ENCODE peak calls at places on chromosomes 3 and 15, in ten cellular contexts. Y is AG04450, F is PC-3, Z is astrocyte, D is foreskin fibroblast, M is fibroblast of mammary gland, E is neural progenitor cell, T is sigmoid colon, X is heart right ventricle, G is Peyer's patch. A is an unnamed sample.

GRCh38 chr15:36040173-36040572 is 494.2 kb upstream of the DPH6 start:
- DNase-seq in Y (no peak), F (no peak), Z (no peak), D (no peak), M (no peak), E (no peak), T (no peak), X (no peak), G (no peak), A (no peak)

GRCh38 chr15:75738647-75739325 is 26.1 kb upstream of the CSPG4 start:
- DNase-seq in Y (peak), F (peak), Z (peak), D (peak), M (peak), E (peak), T (peak), X (peak), G (peak), A (peak)

GRCh38 chr15:68784206-68784605 is 36.5 kb downstream of the ANP32A start:
- DNase-seq in Y (no peak), F (no peak), Z (no peak), D (no peak), M (no peak), E (no peak), T (no peak), X (no peak), G (no peak), A (no peak)

GRCh38 chr15:99474041-99474906 is 91.5 kb upstream of the MEF2A start:
- DNase-seq in Y (no peak), F (no peak), Z (no peak), D (no peak), M (no peak), E (no peak), T (peak), X (peak), G (peak), A (no peak)

GRCh38 chr15:74130089-74130848 is at the start of gene ISLR2:
- DNase-seq in Y (no peak), F (no peak), Z (no peak), D (peak), M (no peak), E (peak), T (no peak), X (no peak), G (no peak), A (peak)

GRCh38 chr3:114080201-114080600 is 23.7 kb downstream of the QTRT2 start:
- DNase-seq in Y (no peak), F (no peak), Z (no peak), D (no peak), M (no peak), E (no peak), T (no peak), X (no peak), G (no peak), A (no peak)

GRCh38 chr15:70147178-70147760 is 49.6 kb upstream of the TLE3 start:
- DNase-seq in Y (no peak), F (no peak), Z (no peak), D (no peak), M (no peak), E (no peak), T (no peak), X (no peak), G (no peak), A (no peak)

GRCh38 chr3:194617827-194618226 is 15.4 kb downstream of the TMEM44 start:
- DNase-seq in Y (no peak), F (peak), Z (peak), D (peak), M (peak), E (no peak), T (no peak), X (no peak), G (no peak), A (no peak)

GRCh38 chr15:82942691-82943090 is 9.8 kb downstream of the HOMER2 start:
- DNase-seq in Y (no peak), F (peak), Z (peak), D (peak), M (peak), E (no peak), T (no peak), X (no peak), G (no peak), A (no peak)

GRCh38 chr15:86316699-86317378 is 237.2 kb downstream of the AGBL1 start:
- DNase-seq in Y (no peak), F (no peak), Z (no peak), D (no peak), M (no peak), E (peak), T (no peak), X (no peak), G (no peak), A (no peak)

GRCh38 chr3:140288575-140288974 is 353.6 kb downstream of the CLSTN2 start:
- DNase-seq in Y (no peak), F (no peak), Z (peak), D (peak), M (peak), E (no peak), T (no peak), X (no peak), G (no peak), A (no peak)

GRCh38 chr3:136716629-136717028 is 35.5 kb downstream of the STAG1 start:
- DNase-seq in Y (no peak), F (no peak), Z (no peak), D (no peak), M (no peak), E (no peak), T (no peak), X (no peak), G (no peak), A (no peak)

GRCh38 chr3:66508461-66508860 is 7.6 kb upstream of the LRIG1 start:
- DNase-seq in Y (no peak), F (no peak), Z (no peak), D (no peak), M (no peak), E (no peak), T (no peak), X (no peak), G (no peak), A (no peak)

GRCh38 chr3:24854748-24855147 is 360.1 kb upstream of the THRB start:
- DNase-seq in Y (no peak), F (no peak), Z (no peak), D (no peak), M (no peak), E (no peak), T (no peak), X (no peak), G (no peak), A (no peak)

GRCh38 chr15:54387808-54388207 is 409.6 kb downstream of the UNC13C start:
- DNase-seq in Y (no peak), F (no peak), Z (no peak), D (no peak), M (no peak), E (no peak), T (no peak), X (no peak), G (no peak), A (no peak)

GRCh38 chr3:105853801-105854432 is 14.9 kb downstream of the CBLB start:
- DNase-seq in Y (no peak), F (no peak), Z (no peak), D (no peak), M (no peak), E (no peak), T (no peak), X (no peak), G (no peak), A (peak)

GRCh38 chr3:177882124-177882648 is 654.0 kb upstream of the KCNMB2 start:
- DNase-seq in Y (no peak), F (no peak), Z (no peak), D (no peak), M (no peak), E (no peak), T (no peak), X (no peak), G (no peak), A (peak)

GRCh38 chr3:148882288-148882687 is 17.2 kb downstream of the CPA3 start:
- DNase-seq in Y (no peak), F (peak), Z (peak), D (no peak), M (peak), E (no peak), T (no peak), X (no peak), G (no peak), A (no peak)

GRCh38 chr15:101522621-101523559 is 33.4 kb upstream of the PCSK6 start:
- DNase-seq in Y (no peak), F (no peak), Z (no peak), D (no peak), M (no peak), E (no peak), T (no peak), X (no peak), G (no peak), A (no peak)

GRCh38 chr3:27507111-27507510 is 22.9 kb upstream of the SLC4A7 start:
- DNase-seq in Y (no peak), F (no peak), Z (no peak), D (no peak), M (no peak), E (no peak), T (no peak), X (no peak), G (no peak), A (no peak)

GRCh38 chr15:57444877-57445513 is 68.7 kb downstream of the CGNL1 start:
- DNase-seq in Y (no peak), F (peak), Z (peak), D (peak), M (peak), E (no peak), T (no peak), X (no peak), G (no peak), A (no peak)

GRCh38 chr3:138457863-138458735 is 23.7 kb downstream of the ESYT3 start:
- DNase-seq in Y (no peak), F (no peak), Z (no peak), D (no peak), M (no peak), E (no peak), T (no peak), X (no peak), G (no peak), A (no peak)

GRCh38 chr3:117285721-117286120 is 576.1 kb downstream of the TUSC7 start:
- DNase-seq in Y (no peak), F (no peak), Z (no peak), D (no peak), M (no peak), E (no peak), T (no peak), X (no peak), G (no peak), A (no peak)

GRCh38 chr3:28039234-28039633 is 202.2 kb upstream of the CMC1 start:
- DNase-seq in Y (no peak), F (no peak), Z (no peak), D (no peak), M (no peak), E (no peak), T (no peak), X (no peak), G (no peak), A (no peak)

GRCh38 chr3:99789322-99789721 is 28.3 kb upstream of the CMSS1 start:
- DNase-seq in Y (peak), F (peak), Z (peak), D (peak), M (peak), E (peak), T (no peak), X (peak), G (no peak), A (peak)

GRCh38 chr3:50971487-50971924 is 296.8 kb downstream of the DOCK3 start:
- DNase-seq in Y (peak), F (peak), Z (peak), D (peak), M (peak), E (peak), T (no peak), X (no peak), G (no peak), A (peak)

GRCh38 chr3:102174832-102175374 is 259.9 kb upstream of the ZPLD1 start:
- DNase-seq in Y (no peak), F (peak), Z (peak), D (peak), M (no peak), E (no peak), T (no peak), X (no peak), G (no peak), A (no peak)

GRCh38 chr3:58041182-58041825 is 33.1 kb downstream of the FLNB start:
- DNase-seq in Y (no peak), F (peak), Z (no peak), D (no peak), M (no peak), E (no peak), T (peak), X (no peak), G (no peak), A (peak)

GRCh38 chr3:114226313-114226712 is 11.1 kb downstream of the ZNF80 start:
- DNase-seq in Y (no peak), F (no peak), Z (no peak), D (no peak), M (no peak), E (no peak), T (no peak), X (no peak), G (no peak), A (no peak)

GRCh38 chr3:169241928-169242751 is 421.4 kb downstream of the MECOM start:
- DNase-seq in Y (no peak), F (no peak), Z (peak), D (peak), M (peak), E (peak), T (peak), X (peak), G (no peak), A (no peak)

GRCh38 chr3:14424711-14425573 is 22.5 kb downstream of the SLC6A6 start:
- DNase-seq in Y (no peak), F (peak), Z (no peak), D (peak), M (no peak), E (no peak), T (no peak), X (no peak), G (no peak), A (peak)

GRCh38 chr15:67248106-67248505 is 6.4 kb downstream of the AAGAB start:
- DNase-seq in Y (no peak), F (no peak), Z (peak), D (peak), M (peak), E (no peak), T (no peak), X (no peak), G (no peak), A (no peak)

GRCh38 chr3:38163117-38163870 is 2.0 kb upstream of the OXSR1 start:
- DNase-seq in Y (no peak), F (peak), Z (no peak), D (no peak), M (no peak), E (peak), T (no peak), X (no peak), G (no peak), A (peak)
- TF ChIP-seq CTCF in Y (no peak), F (peak), Z (no peak), D (no peak), M (no peak), E (peak), T (no peak), X (no peak), G (peak), A (peak)

GRCh38 chr3:107627962-107628542 is 105.3 kb downstream of the BBX start:
- DNase-seq in Y (no peak), F (peak), Z (no peak), D (peak), M (peak), E (no peak), T (no peak), X (no peak), G (no peak), A (no peak)
- TF ChIP-seq CTCF in Y (peak), F (peak), Z (peak), D (no peak), M (peak), E (peak), T (no peak), X (no peak), G (no peak), A (peak)

GRCh38 chr3:40248591-40248990 is 60.9 kb upstream of the EIF1B start:
- DNase-seq in Y (no peak), F (no peak), Z (no peak), D (no peak), M (no peak), E (no peak), T (no peak), X (no peak), G (no peak), A (no peak)
- TF ChIP-seq CTCF in Y (no peak), F (no peak), Z (no peak), D (no peak), M (no peak), E (no peak), T (no peak), X (no peak), G (no peak), A (no peak)

GRCh38 chr15:40982855-40983254 is 29.6 kb downstream of the CHAC1 start:
- DNase-seq in Y (peak), F (no peak), Z (peak), D (peak), M (peak), E (no peak), T (no peak), X (no peak), G (no peak), A (no peak)
- TF ChIP-seq CTCF in Y (no peak), F (no peak), Z (no peak), D (no peak), M (no peak), E (no peak), T (no peak), X (no peak), G (no peak), A (no peak)

A was measured in activated CD8-positive, alpha-beta T cell treated with anti-CD3 and anti-CD28 coated beads for 36 hours.